ENCODE peak calls at places on chromosomes 11 and 22, in seven cellular contexts. M is lung; V is A549; B is activated naive CD4-positive, alpha-beta T cell treated with Interleukin-2 at 50 U/mL for 16 hours; T is globus pallidus; E is GM23338; I is natural killer cell treated with Interleukin-12 subunit alpha and Interleukin-12 subunit beta and Interleukin-15 and Interleukin-18, amount 100 ng/mL, for 72 hours. S is an unnamed sample.

GRCh38 chr11:62799486-62799885 is 5.8 kb downstream of the NXF1 start:
- DNase-seq in E (no peak), I (no peak), M (no peak), T (no peak), V (no peak), B (no peak), S (no peak)

GRCh38 chr11:72722050-72722748 is 30.0 kb downstream of the ARAP1 start:
- DNase-seq in B (peak), M (peak), E (peak), I (peak), T (peak), V (peak), S (peak)

GRCh38 chr11:130677486-130678153 is 229.2 kb downstream of the ADAMTS15 start:
- DNase-seq in E (peak), B (no peak), V (no peak), I (no peak), T (no peak), M (no peak), S (peak)

GRCh38 chr11:94759522-94759921 is 8.6 kb upstream of the AMOTL1 start:
- DNase-seq in V (no peak), I (no peak), M (no peak), B (no peak), T (no peak), E (no peak), S (no peak)

GRCh38 chr11:85663080-85663729 is 1.7 kb downstream of the CREBZF start:
- DNase-seq in I (no peak), E (no peak), B (no peak), V (no peak), M (no peak), T (no peak), S (no peak)

GRCh38 chr22:46613606-46613997 is 6.6 kb upstream of the GRAMD4 start:
- DNase-seq in E (no peak), B (peak), M (no peak), T (no peak), I (no peak), V (no peak), S (no peak)

GRCh38 chr22:36258750-36259619 is 6.1 kb downstream of the APOL1 start:
- DNase-seq in T (no peak), B (peak), I (no peak), V (no peak), M (no peak), E (peak), S (peak)

GRCh38 chr22:19810381-19811141 is 44.1 kb downstream of the GNB1L start:
- DNase-seq in V (no peak), E (no peak), M (no peak), B (no peak), I (no peak), T (no peak), S (peak)

GRCh38 chr11:69578167-69578566 is 62.8 kb upstream of the CCND1 start:
- DNase-seq in M (no peak), V (no peak), I (no peak), B (no peak), T (no peak), E (no peak), S (no peak)

GRCh38 chr11:119479685-119480275 is 56.8 kb upstream of the THY1 start:
- DNase-seq in T (no peak), B (no peak), V (peak), E (peak), I (no peak), M (no peak), S (peak)

GRCh38 chr11:1555713-1556153 is 16.3 kb downstream of the DUSP8 start:
- DNase-seq in I (no peak), T (no peak), M (no peak), B (no peak), E (no peak), V (no peak), S (no peak)

GRCh38 chr22:21766933-21767462 is 31.4 kb upstream of the YPEL1 start:
- DNase-seq in V (no peak), I (peak), T (no peak), B (peak), M (no peak), E (no peak), S (no peak)